ENCODE peak calls at places on chromosomes 6 and 20, in five cellular contexts. Y is GM12892, P is SK-N-SH, C is GM12878, I is K562. T is an unnamed sample.
A peak's percentile ranks its signal among the peaks of the same experiment; 100 is the strongest.

GRCh38 chr6:17032595-17033591 is 69.0 kb upstream of the STMND1 start:
- DNase-seq in C (no peak), I (no peak), Y (no peak), P (no peak), T (no peak)

GRCh38 chr20:49482621-49483017 is at the start of gene KCNB1:
- DNase-seq in P (peak; percentile 48), C (no peak), I (peak; percentile 48), Y (peak; percentile 36), T (peak; percentile 63)

GRCh38 chr6:43052842-43053544 is 658 bp downstream of the CUL7 start:
- DNase-seq in P (no peak), C (no peak), I (peak; percentile 67), Y (no peak), T (peak; percentile 51)

GRCh38 chr20:51616060-51616459 is 73.5 kb upstream of the NFATC2 start:
- DNase-seq in I (no peak), Y (no peak), P (no peak), C (no peak), T (no peak)

GRCh38 chr20:37711001-37711400 is 17.2 kb downstream of the CTNNBL1 start:
- DNase-seq in I (peak; percentile 70), P (no peak), C (no peak), Y (no peak), T (no peak)

GRCh38 chr6:170006524-170007467 is 255.4 kb downstream of the ERMARD start:
- DNase-seq in Y (no peak), C (no peak), P (no peak), I (no peak), T (no peak)

GRCh38 chr6:132304891-132305305 is 96.4 kb downstream of the MOXD1 start:
- DNase-seq in I (no peak), P (no peak), C (no peak), Y (no peak), T (no peak)

GRCh38 chr6:118186676-118187567 is 279.9 kb downstream of the SLC35F1 start:
- DNase-seq in C (peak; percentile 8), P (no peak), Y (no peak), I (no peak), T (no peak)

GRCh38 chr6:85015396-85015990 is 251.1 kb upstream of the TBX18 start:
- DNase-seq in C (no peak), Y (no peak), I (peak; percentile 75), P (peak; percentile 17), T (no peak)

GRCh38 chr6:39812853-39813533 is 20.8 kb downstream of the DAAM2 start:
- DNase-seq in Y (no peak), I (no peak), P (no peak), C (peak; percentile 36), T (peak; percentile 25)

GRCh38 chr20:51458751-51459439 is 83.6 kb downstream of the NFATC2 start:
- DNase-seq in Y (no peak), P (no peak), C (no peak), I (no peak), T (no peak)

GRCh38 chr6:1127129-1127528 is 184.8 kb upstream of the FOXQ1 start:
- DNase-seq in Y (no peak), P (no peak), I (no peak), C (no peak), T (no peak)

GRCh38 chr6:122530440-122531046 is 58.9 kb upstream of the SERINC1 start:
- DNase-seq in Y (peak; percentile 5), P (peak; percentile 44), I (peak; percentile 73), C (peak; percentile 27), T (peak; percentile 8)

GRCh38 chr20:35398660-35399144 is 13.1 kb downstream of the UQCC1 start:
- DNase-seq in C (no peak), P (no peak), I (no peak), Y (no peak), T (no peak)

GRCh38 chr6:141133346-141133745 is 999.4 kb upstream of the GJE1 start:
- DNase-seq in Y (no peak), I (no peak), C (no peak), P (no peak), T (no peak)

GRCh38 chr6:15870354-15871043 is 207.7 kb upstream of the DTNBP1 start:
- DNase-seq in Y (no peak), P (peak; percentile 4), I (no peak), C (no peak), T (no peak)

GRCh38 chr6:25179051-25179778 is 100.0 kb upstream of the CARMIL1 start:
- DNase-seq in I (no peak), P (no peak), C (no peak), Y (no peak), T (no peak)

GRCh38 chr6:54993294-54993693 is 146.7 kb downstream of the FAM83B start:
- DNase-seq in C (no peak), I (no peak), Y (no peak), P (no peak), T (no peak)

GRCh38 chr6:13924949-13925881 is at the start of gene RNF182:
- DNase-seq in I (peak; percentile 84), P (peak; percentile 17), C (no peak), Y (peak; percentile 65), T (peak; percentile 70)

GRCh38 chr6:150271172-150271500 is 97.7 kb upstream of the IYD start:
- DNase-seq in P (no peak), C (no peak), I (no peak), Y (no peak), T (no peak)

GRCh38 chr6:150270330-150271052 is 98.3 kb upstream of the IYD start:
- DNase-seq in C (no peak), P (no peak), Y (no peak), I (no peak), T (no peak)

GRCh38 chr6:150267686-150268561 is 100.9 kb upstream of the IYD start:
- DNase-seq in C (no peak), Y (no peak), I (peak; percentile 88), P (no peak), T (no peak)

GRCh38 chr6:150269857-150270223 is 99.0 kb upstream of the IYD start:
- DNase-seq in Y (no peak), P (no peak), I (peak; percentile 88), C (no peak), T (no peak)

GRCh38 chr6:150269130-150269856 is 99.5 kb upstream of the IYD start:
- DNase-seq in Y (no peak), I (no peak), C (no peak), P (no peak), T (no peak)
- TF ChIP-seq TAF1 in Y (no peak), I (peak; percentile 19), C (no peak), P (no peak), T (no peak)

DNA sequence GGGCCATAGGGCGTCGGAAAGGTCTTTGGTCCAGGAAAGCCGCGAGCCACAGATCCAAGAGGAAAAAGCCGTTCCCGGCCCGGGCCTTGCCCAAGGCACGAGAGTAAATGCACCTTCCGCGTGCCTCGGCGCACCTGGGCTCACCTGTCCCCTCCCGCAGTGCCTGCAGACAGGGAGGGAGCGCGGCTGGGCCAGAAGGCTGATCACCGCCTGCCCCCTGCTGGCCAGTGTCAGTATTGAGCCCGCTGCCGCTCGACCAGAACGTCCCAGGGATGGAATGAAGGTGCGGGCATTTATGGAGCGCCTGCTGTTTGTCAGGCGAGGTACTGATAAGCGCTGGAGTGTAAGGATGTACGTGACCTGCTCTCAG is 679 bp upstream of the LPIN3 start:
- DNase-seq in I (peak; percentile 89), C (no peak), Y (peak; percentile 82), P (peak; percentile 87), T (peak; percentile 85)
- TF ChIP-seq POLR2AphosphoS5 in I (no peak), C (no peak), Y (no peak), P (no peak), T (no peak)

DNA sequence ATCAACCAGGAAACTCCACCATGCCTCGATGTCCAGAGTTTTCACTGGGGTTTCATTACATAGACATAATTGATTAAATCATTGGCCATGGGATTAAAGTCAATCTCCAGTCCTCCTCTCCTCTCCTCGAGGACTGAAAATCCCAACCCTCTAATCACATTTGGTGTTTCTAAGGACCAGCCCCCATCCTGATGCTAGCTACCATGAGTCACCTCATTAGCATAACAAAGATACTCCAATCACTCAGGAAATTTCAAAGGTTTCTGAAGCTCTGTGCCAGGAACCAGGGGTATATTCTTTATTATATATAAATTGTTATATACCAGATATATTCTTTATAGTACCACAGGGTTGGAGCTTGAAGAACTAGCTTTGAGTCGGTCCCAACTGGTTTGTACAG is 212.9 kb upstream of the PRND start:
- DNase-seq in I (no peak), P (no peak), C (no peak), Y (no peak), T (no peak)
- TF ChIP-seq TAF1 in I (no peak), P (no peak), C (no peak), Y (no peak), T (no peak)

DNA sequence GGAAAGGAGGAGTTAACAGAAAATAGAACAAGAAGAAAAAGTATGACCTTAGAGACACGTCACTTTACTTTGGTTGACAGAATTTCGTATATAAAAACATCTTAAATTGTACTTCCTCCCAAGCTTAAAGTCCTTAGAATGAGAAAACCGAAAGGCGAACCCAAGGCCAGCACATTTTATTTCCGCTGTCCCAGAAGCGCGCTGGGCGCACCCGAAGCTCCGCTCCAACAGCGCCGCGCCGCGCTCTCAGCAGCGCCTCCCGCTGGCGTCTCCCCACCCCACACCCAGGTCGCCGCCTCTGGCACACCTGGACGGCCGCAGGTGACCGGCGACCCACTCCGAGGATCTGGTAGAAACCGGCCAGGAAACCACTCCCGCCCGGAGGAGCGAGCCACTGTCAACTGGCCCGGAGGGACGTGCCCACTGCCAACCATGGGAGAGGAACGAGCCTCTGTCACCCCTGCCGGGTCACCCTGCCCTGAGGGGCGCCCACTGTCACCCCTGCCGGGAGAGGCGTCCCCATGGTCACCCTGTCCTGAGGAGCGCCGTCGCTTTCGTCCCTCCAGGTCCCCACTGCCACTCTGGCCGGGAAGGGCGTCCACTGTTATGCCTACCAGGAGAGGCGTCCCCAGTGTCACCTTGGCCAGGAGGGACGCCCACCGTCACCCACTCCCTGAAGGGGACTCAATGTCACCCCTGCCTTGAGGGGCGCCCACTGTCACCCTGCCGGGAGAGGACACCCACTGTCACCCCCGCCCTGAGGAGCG is 824 bp downstream of the MPC1 start:
- DNase-seq in Y (peak; percentile 59), I (peak; percentile 90), P (peak; percentile 78), C (peak; percentile 42), T (peak; percentile 48)
- TF ChIP-seq POLR2AphosphoS5 in Y (no peak), I (no peak), P (no peak), C (no peak), T (no peak)